ENCODE peak calls at places on chromosomes 13 and 19, in seven cellular contexts. One of them, this sample, is unnamed.

GRCh38 chr13:59447031-59447430 is 716.7 kb downstream of the DIAPH3 start:
- DNase-seq in CD8-positive, alpha-beta memory T cell: no peak
- DNase-seq in lung: no peak
- DNase-seq in spleen: no peak
- DNase-seq in RWPE1: no peak
- DNase-seq in mesenchymal stem cell: no peak
- DNase-seq in AG04450: no peak
- DNase-seq in this sample: no peak

GRCh38 chr19:42113641-42114348 is 18.5 kb downstream of the POU2F2 start:
- DNase-seq in CD8-positive, alpha-beta memory T cell: no peak
- DNase-seq in lung: no peak
- DNase-seq in spleen: peak; percentile 89
- DNase-seq in RWPE1: peak; percentile 93
- DNase-seq in mesenchymal stem cell: peak; percentile 98
- DNase-seq in AG04450: peak; percentile 86
- DNase-seq in this sample: peak; percentile 85

GRCh38 chr13:66835040-66835628 is 395.0 kb downstream of the PCDH9 start:
- DNase-seq in CD8-positive, alpha-beta memory T cell: no peak
- DNase-seq in lung: no peak
- DNase-seq in spleen: no peak
- DNase-seq in RWPE1: no peak
- DNase-seq in mesenchymal stem cell: peak; percentile 81
- DNase-seq in AG04450: peak; percentile 1
- DNase-seq in this sample: no peak

GRCh38 chr19:48480476-48481190 is 11.5 kb downstream of the CYTH2 start:
- DNase-seq in CD8-positive, alpha-beta memory T cell: peak; percentile 56
- DNase-seq in lung: no peak
- DNase-seq in spleen: peak; percentile 91
- DNase-seq in RWPE1: no peak
- DNase-seq in mesenchymal stem cell: no peak
- DNase-seq in AG04450: no peak
- DNase-seq in this sample: no peak

GRCh38 chr19:35710784-35711723 is 6.7 kb downstream of the ZBTB32 start:
- DNase-seq in CD8-positive, alpha-beta memory T cell: no peak
- DNase-seq in lung: no peak
- DNase-seq in spleen: no peak
- DNase-seq in RWPE1: no peak
- DNase-seq in mesenchymal stem cell: no peak
- DNase-seq in AG04450: no peak
- DNase-seq in this sample: no peak

GRCh38 chr19:39499082-39499642 is 415 bp downstream of the DLL3 start:
- DNase-seq in CD8-positive, alpha-beta memory T cell: no peak
- DNase-seq in lung: no peak
- DNase-seq in spleen: peak; percentile 73
- DNase-seq in RWPE1: no peak
- DNase-seq in mesenchymal stem cell: peak; percentile 30
- DNase-seq in AG04450: no peak
- DNase-seq in this sample: no peak

GRCh38 chr19:13091400-13092161 is 11.1 kb downstream of the LYL1 start:
- DNase-seq in CD8-positive, alpha-beta memory T cell: no peak
- DNase-seq in lung: no peak
- DNase-seq in spleen: no peak
- DNase-seq in RWPE1: no peak
- DNase-seq in mesenchymal stem cell: peak; percentile 79
- DNase-seq in AG04450: no peak
- DNase-seq in this sample: no peak

GRCh38 chr19:50214699-50215543 is 11.5 kb downstream of the MYH14 start:
- DNase-seq in CD8-positive, alpha-beta memory T cell: no peak
- DNase-seq in lung: peak; percentile 87
- DNase-seq in spleen: no peak
- DNase-seq in RWPE1: peak; percentile 34
- DNase-seq in mesenchymal stem cell: no peak
- DNase-seq in AG04450: no peak
- DNase-seq in this sample: peak; percentile 66

GRCh38 chr13:19329365-19329764 is 147.7 kb upstream of the TUBA3C start:
- DNase-seq in CD8-positive, alpha-beta memory T cell: no peak
- DNase-seq in lung: no peak
- DNase-seq in spleen: no peak
- DNase-seq in RWPE1: no peak
- DNase-seq in mesenchymal stem cell: no peak
- DNase-seq in AG04450: no peak
- DNase-seq in this sample: no peak

GRCh38 chr19:22446605-22447004 is 24.5 kb upstream of the ZNF98 start:
- DNase-seq in CD8-positive, alpha-beta memory T cell: no peak
- DNase-seq in lung: no peak
- DNase-seq in spleen: no peak
- DNase-seq in RWPE1: no peak
- DNase-seq in mesenchymal stem cell: no peak
- DNase-seq in AG04450: no peak
- DNase-seq in this sample: no peak

GRCh38 chr19:1474011-1474764 is 4.8 kb downstream of the C19orf25 start:
- DNase-seq in CD8-positive, alpha-beta memory T cell: no peak
- DNase-seq in lung: no peak
- DNase-seq in spleen: no peak
- DNase-seq in RWPE1: no peak
- DNase-seq in mesenchymal stem cell: no peak
- DNase-seq in AG04450: no peak
- DNase-seq in this sample: no peak

GRCh38 chr19:53906211-53907192 is 2.6 kb upstream of the CACNG7 start:
- DNase-seq in CD8-positive, alpha-beta memory T cell: peak; percentile 54
- DNase-seq in lung: peak; percentile 51
- DNase-seq in spleen: peak; percentile 89
- DNase-seq in RWPE1: peak; percentile 65
- DNase-seq in mesenchymal stem cell: no peak
- DNase-seq in AG04450: no peak
- DNase-seq in this sample: no peak

DNA sequence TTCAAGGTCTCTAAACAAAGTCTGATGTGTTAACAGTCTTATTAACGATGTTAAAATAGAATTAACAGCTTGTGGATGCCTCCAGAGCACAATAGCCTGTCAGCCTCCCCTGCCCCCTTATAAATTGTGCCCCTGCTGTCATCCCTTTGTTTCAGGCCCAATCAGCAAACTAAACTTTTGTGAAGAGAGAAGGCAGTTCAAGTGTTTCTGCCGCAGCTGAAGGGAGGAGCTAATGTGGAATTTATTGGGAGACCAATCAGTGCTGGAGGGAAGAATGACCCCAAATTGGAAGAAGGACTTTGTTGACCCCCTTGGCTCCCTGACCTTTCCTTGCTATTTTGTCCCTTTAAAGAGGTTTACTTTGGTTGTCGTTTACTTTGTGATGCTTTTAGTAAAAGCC is 160.5 kb downstream of the TM9SF2 start:
- DNase-seq in CD8-positive, alpha-beta memory T cell: no peak
- DNase-seq in lung: no peak
- DNase-seq in spleen: no peak
- DNase-seq in RWPE1: no peak
- DNase-seq in mesenchymal stem cell: no peak
- DNase-seq in AG04450: no peak
- DNase-seq in this sample: no peak
- H3K27ac ChIP-seq in CD8-positive, alpha-beta memory T cell: no peak overlapping the region
- H3K27ac ChIP-seq in lung: no peak overlapping the region
- H3K27ac ChIP-seq in spleen: no peak overlapping the region
- H3K27ac ChIP-seq in RWPE1: no peak overlapping the region
- H3K27ac ChIP-seq in mesenchymal stem cell: no peak overlapping the region
- H3K27ac ChIP-seq in AG04450: no peak overlapping the region
- H3K27ac ChIP-seq in this sample: no peak overlapping the region

GRCh38 chr13:72186730-72187422 is 319.9 kb upstream of the DACH1 start:
- DNase-seq in CD8-positive, alpha-beta memory T cell: no peak
- DNase-seq in lung: no peak
- DNase-seq in spleen: no peak
- DNase-seq in RWPE1: no peak
- DNase-seq in mesenchymal stem cell: no peak
- DNase-seq in AG04450: no peak
- DNase-seq in this sample: no peak

GRCh38 chr13:72181661-72182060 is 314.7 kb upstream of the DACH1 start:
- DNase-seq in CD8-positive, alpha-beta memory T cell: no peak
- DNase-seq in lung: no peak
- DNase-seq in spleen: no peak
- DNase-seq in RWPE1: no peak
- DNase-seq in mesenchymal stem cell: no peak
- DNase-seq in AG04450: no peak
- DNase-seq in this sample: no peak

GRCh38 chr13:72180253-72180952 is 313.4 kb upstream of the DACH1 start:
- DNase-seq in CD8-positive, alpha-beta memory T cell: no peak
- DNase-seq in lung: no peak
- DNase-seq in spleen: no peak
- DNase-seq in RWPE1: peak; percentile 1
- DNase-seq in mesenchymal stem cell: no peak
- DNase-seq in AG04450: no peak
- DNase-seq in this sample: peak; percentile 46

DNA sequence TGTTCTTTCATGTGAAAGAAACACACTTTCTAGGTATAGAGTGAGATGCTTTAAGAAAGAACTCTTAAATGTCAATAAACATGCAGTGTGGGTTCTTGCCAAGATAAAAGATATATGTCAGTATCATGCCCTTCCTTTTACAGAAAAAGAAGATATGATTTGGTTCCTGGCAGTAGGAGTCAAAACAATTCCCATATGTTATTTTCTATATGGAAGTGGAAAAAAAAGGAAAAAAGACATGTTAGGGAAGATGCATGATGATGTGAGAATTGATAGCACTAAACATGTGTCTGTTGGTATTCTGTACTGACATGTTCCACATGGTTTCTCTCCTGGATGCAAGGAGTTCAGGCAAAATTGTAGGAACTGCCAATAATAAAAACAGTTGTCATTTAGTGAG is 318.8 kb upstream of the DACH1 start:
- DNase-seq in CD8-positive, alpha-beta memory T cell: no peak
- DNase-seq in lung: no peak
- DNase-seq in spleen: no peak
- DNase-seq in RWPE1: no peak
- DNase-seq in mesenchymal stem cell: no peak
- DNase-seq in AG04450: no peak
- DNase-seq in this sample: no peak
- H3K27ac ChIP-seq in CD8-positive, alpha-beta memory T cell: no peak overlapping the region
- H3K27ac ChIP-seq in lung: no peak overlapping the region
- H3K27ac ChIP-seq in spleen: no peak overlapping the region
- H3K27ac ChIP-seq in RWPE1: no peak overlapping the region
- H3K27ac ChIP-seq in mesenchymal stem cell: no peak overlapping the region
- H3K27ac ChIP-seq in AG04450: no peak overlapping the region
- H3K27ac ChIP-seq in this sample: no peak overlapping the region

DNA sequence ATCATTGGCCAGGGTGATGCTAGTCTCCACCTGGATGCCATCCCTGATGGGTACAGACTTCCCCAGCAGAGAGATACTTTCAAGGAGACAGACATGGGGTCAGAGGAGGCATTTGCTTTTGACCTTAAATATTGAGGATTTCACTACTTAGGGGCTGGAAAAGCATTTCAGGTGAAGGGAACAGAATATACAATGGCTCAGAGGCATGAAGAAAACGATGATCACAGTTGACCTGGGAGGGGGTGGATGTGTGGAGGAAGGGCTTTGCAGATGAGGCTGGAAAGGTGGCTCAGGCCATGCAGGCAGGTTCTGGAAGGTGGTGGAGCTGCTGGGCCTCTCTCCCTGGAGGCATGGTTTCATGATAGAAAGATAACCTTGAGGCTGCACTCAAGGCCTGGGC is 3.9 kb downstream of the MATK start:
- DNase-seq in CD8-positive, alpha-beta memory T cell: no peak
- DNase-seq in lung: no peak
- DNase-seq in spleen: no peak
- DNase-seq in RWPE1: no peak
- DNase-seq in mesenchymal stem cell: no peak
- DNase-seq in AG04450: no peak
- DNase-seq in this sample: no peak
- H3K27ac ChIP-seq in CD8-positive, alpha-beta memory T cell: no peak overlapping the region
- H3K27ac ChIP-seq in lung: no peak overlapping the region
- H3K27ac ChIP-seq in spleen: no peak overlapping the region
- H3K27ac ChIP-seq in RWPE1: no peak overlapping the region
- H3K27ac ChIP-seq in mesenchymal stem cell: no peak overlapping the region
- H3K27ac ChIP-seq in AG04450: no peak overlapping the region
- H3K27ac ChIP-seq in this sample: no peak overlapping the region

GRCh38 chr19:45621976-45622503 is 17.2 kb downstream of the EML2 start:
- DNase-seq in CD8-positive, alpha-beta memory T cell: no peak
- DNase-seq in lung: no peak
- DNase-seq in spleen: no peak
- DNase-seq in RWPE1: no peak
- DNase-seq in mesenchymal stem cell: no peak
- DNase-seq in AG04450: no peak
- DNase-seq in this sample: no peak

GRCh38 chr19:45615795-45616708 is 14.0 kb upstream of the GPR4 start:
- DNase-seq in CD8-positive, alpha-beta memory T cell: peak; percentile 69
- DNase-seq in lung: peak; percentile 80
- DNase-seq in spleen: peak; percentile 85
- DNase-seq in RWPE1: peak; percentile 94
- DNase-seq in mesenchymal stem cell: peak; percentile 81
- DNase-seq in AG04450: peak; percentile 23
- DNase-seq in this sample: no peak

GRCh38 chr19:45613926-45614725 is 12.1 kb upstream of the GPR4 start:
- DNase-seq in CD8-positive, alpha-beta memory T cell: no peak
- DNase-seq in lung: no peak
- DNase-seq in spleen: no peak
- DNase-seq in RWPE1: peak; percentile 98
- DNase-seq in mesenchymal stem cell: peak; percentile 96
- DNase-seq in AG04450: peak; percentile 55
- DNase-seq in this sample: peak; percentile 89

GRCh38 chr19:45621389-45621788 is 17.8 kb downstream of the EML2 start:
- DNase-seq in CD8-positive, alpha-beta memory T cell: no peak
- DNase-seq in lung: no peak
- DNase-seq in spleen: no peak
- DNase-seq in RWPE1: no peak
- DNase-seq in mesenchymal stem cell: no peak
- DNase-seq in AG04450: no peak
- DNase-seq in this sample: no peak

GRCh38 chr19:45616709-45617027 is 14.7 kb upstream of the GPR4 start:
- DNase-seq in CD8-positive, alpha-beta memory T cell: no peak
- DNase-seq in lung: no peak
- DNase-seq in spleen: no peak
- DNase-seq in RWPE1: no peak
- DNase-seq in mesenchymal stem cell: no peak
- DNase-seq in AG04450: no peak
- DNase-seq in this sample: no peak
- H3K27ac ChIP-seq in CD8-positive, alpha-beta memory T cell: no peak overlapping the region
- H3K27ac ChIP-seq in lung: no peak overlapping the region
- H3K27ac ChIP-seq in spleen: no peak overlapping the region
- H3K27ac ChIP-seq in RWPE1: peak overlapping the region; percentile 96
- H3K27ac ChIP-seq in mesenchymal stem cell: no peak overlapping the region
- H3K27ac ChIP-seq in AG04450: peak overlapping the region; percentile 11
- H3K27ac ChIP-seq in this sample: peak overlapping the region; percentile 98

This sample was measured in epithelial cell of prostate.